ENCODE peak calls at places on chromosomes 2 and 18, in six cellular contexts. E is cardiac muscle cell, A is upper lobe of left lung, Z is PC-3, G is DND-41, Q is kidney. W is an unnamed sample. For H3K9me3, the result is how much of the 10 kb centered on the place peaks cover.

GRCh38 chr18:26073742-26074141 is 16.7 kb downstream of the SS18 start:
- DNase-seq in Z (peak), A (no peak), E (peak), G (no peak), Q (no peak), W (no peak)

GRCh38 chr2:203077458-203077857 is 62.8 kb downstream of the NBEAL1 start:
- DNase-seq in G (no peak), Z (peak), A (no peak), E (peak), Q (no peak), W (no peak)

GRCh38 chr2:127220102-127220806 is at the start of gene CYP27C1:
- DNase-seq in E (peak), Z (no peak), G (no peak), A (peak), Q (no peak), W (no peak)

GRCh38 chr18:74498712-74499629 is 2.8 kb downstream of the CNDP2 start:
- DNase-seq in Z (no peak), E (no peak), G (peak), Q (peak), A (no peak), W (peak)

GRCh38 chr2:182318466-182319309 is 108.1 kb downstream of the PDE1A start:
- DNase-seq in Z (no peak), G (no peak), A (no peak), E (peak), Q (no peak), W (no peak)

GRCh38 chr2:34475141-34475540 is 876.0 kb upstream of the FAM98A start:
- DNase-seq in Z (no peak), G (no peak), Q (no peak), A (no peak), E (no peak), W (no peak)

GRCh38 chr2:143581989-143582719 is 452.9 kb downstream of the ARHGAP15 start:
- DNase-seq in E (peak), Z (peak), A (no peak), Q (no peak), G (no peak), W (no peak)

GRCh38 chr2:171056307-171056706 is 104.4 kb downstream of the TLK1 start:
- DNase-seq in Z (no peak), G (no peak), A (no peak), E (peak), Q (no peak), W (no peak)

GRCh38 chr2:120346667-120347358 is 877 bp downstream of the INHBB start:
- DNase-seq in G (no peak), Q (peak), A (no peak), E (peak), Z (no peak), W (no peak)

GRCh38 chr2:30136729-30137444 is 9.9 kb upstream of the YPEL5 start:
- DNase-seq in E (no peak), G (no peak), A (no peak), Z (peak), Q (no peak), W (no peak)

GRCh38 chr2:43221660-43222471 is 4.5 kb downstream of the ZFP36L2 start:
- DNase-seq in Q (peak), Z (peak), E (peak), G (peak), A (peak), W (peak)

GRCh38 chr2:71609958-71610357 is 156.6 kb downstream of the DYSF start:
- DNase-seq in Z (peak), E (peak), A (no peak), G (no peak), Q (no peak), W (no peak)

GRCh38 chr2:227657204-227657845 is 9.3 kb upstream of the SCYGR5 start:
- DNase-seq in E (peak), Z (no peak), Q (no peak), G (no peak), A (no peak), W (no peak)

GRCh38 chr2:86068098-86069047 is 37.3 kb downstream of the POLR1A start:
- DNase-seq in Z (no peak), G (peak), Q (no peak), A (no peak), E (no peak), W (no peak)

GRCh38 chr18:11994708-11995444 is 13.6 kb downstream of the IMPA2 start:
- DNase-seq in A (no peak), E (no peak), G (no peak), Z (peak), Q (peak), W (no peak)

GRCh38 chr2:132909427-132909826 is 239.4 kb upstream of the LYPD1 start:
- DNase-seq in E (peak), G (no peak), Q (no peak), A (no peak), Z (peak), W (no peak)

GRCh38 chr2:108593547-108594098 is 59.4 kb downstream of the LIMS1 start:
- DNase-seq in E (peak), G (no peak), Z (peak), A (no peak), Q (no peak), W (no peak)

GRCh38 chr2:175834472-175834871 is 167.6 kb downstream of the LNPK start:
- DNase-seq in A (no peak), Z (no peak), Q (no peak), E (no peak), G (no peak), W (no peak)

GRCh38 chr18:25830787-25831186 is 259.6 kb downstream of the SS18 start:
- DNase-seq in A (no peak), G (no peak), Z (no peak), E (peak), Q (no peak), W (no peak)

GRCh38 chr2:218569038-218569431 is 396 bp downstream of the CNOT9 start:
- DNase-seq in E (peak), G (no peak), Z (peak), A (peak), Q (peak), W (peak)

GRCh38 chr18:32470136-32470712 is 458 bp downstream of the GAREM1 start:
- DNase-seq in G (no peak), E (peak), Z (no peak), A (no peak), Q (peak), W (peak)

GRCh38 chr2:46042711-46043110 is 254.5 kb upstream of the EPAS1 start:
- DNase-seq in Q (no peak), E (no peak), Z (no peak), A (no peak), G (no peak), W (no peak)

GRCh38 chr2:101975171-101975870 is 16.4 kb upstream of the IL1R2 start:
- DNase-seq in Z (no peak), A (no peak), Q (no peak), G (no peak), E (no peak), W (no peak)

GRCh38 chr2:68739261-68740183 is 4.9 kb downstream of the ARHGAP25 start:
- DNase-seq in E (no peak), A (no peak), Q (no peak), G (no peak), Z (no peak), W (no peak)

GRCh38 chr2:118853647-118854367 is 6.4 kb upstream of the EN1 start:
- DNase-seq in G (no peak), E (no peak), Q (no peak), A (peak), Z (no peak), W (no peak)

GRCh38 chr2:118856330-118856977 is 9.0 kb upstream of the EN1 start:
- DNase-seq in A (no peak), G (no peak), Q (no peak), Z (no peak), E (no peak), W (peak)

GRCh38 chr2:118855451-118856279 is 8.2 kb upstream of the EN1 start:
- DNase-seq in E (peak), A (peak), Z (peak), Q (peak), G (no peak), W (peak)

GRCh38 chr2:118853129-118853640 is 5.7 kb upstream of the EN1 start:
- DNase-seq in E (no peak), G (no peak), Z (no peak), Q (no peak), A (peak), W (no peak)

DNA sequence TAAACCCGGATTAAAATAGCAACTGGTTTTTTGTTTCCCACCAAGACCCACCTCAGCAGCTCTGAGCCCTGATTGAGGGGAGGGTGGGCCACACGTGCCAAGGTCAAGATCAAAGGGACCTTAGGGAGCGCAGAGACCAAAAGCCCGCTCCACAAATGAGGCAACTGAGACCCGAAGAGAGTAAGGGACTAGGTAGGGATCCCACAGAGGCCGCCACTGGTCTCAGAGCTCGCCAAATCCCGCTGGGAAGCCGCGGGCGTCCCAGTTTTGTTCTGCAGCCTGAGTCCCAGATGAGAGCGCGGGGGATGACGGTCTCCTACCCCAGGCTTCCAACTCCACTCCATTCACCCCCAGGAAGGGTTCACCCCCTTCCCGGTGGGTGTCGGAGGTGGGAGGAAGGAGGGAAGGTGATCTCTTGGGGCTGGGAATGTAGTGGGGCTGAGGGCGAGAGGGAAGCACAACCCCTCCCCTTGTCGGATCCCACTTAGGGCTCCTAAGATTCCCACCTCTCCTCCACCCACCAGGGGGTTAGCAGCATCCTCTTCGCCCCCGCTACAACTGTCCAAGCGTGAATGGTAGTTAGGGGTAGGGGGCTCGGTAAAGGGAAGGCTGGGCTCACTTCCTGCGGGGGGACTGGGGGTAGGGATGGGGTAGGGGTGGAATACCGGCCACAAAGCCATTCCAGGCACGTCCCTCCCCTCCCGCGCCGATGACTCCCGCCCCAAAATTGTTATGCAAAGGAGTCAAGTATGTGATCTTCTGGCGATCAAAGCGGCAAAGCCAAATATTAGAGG is 7.3 kb upstream of the EN1 start:
- DNase-seq in Q (no peak), Z (no peak), A (no peak), G (no peak), E (no peak), W (no peak)
- H3K4me3 ChIP-seq in Q (no peak), Z (peak), A (peak), G (no peak), E (peak), W (no peak)

GRCh38 chr2:24632175-24632574 is 141.1 kb downstream of the NCOA1 start:
- DNase-seq in G (no peak), A (no peak), Q (no peak), Z (no peak), E (no peak), W (no peak)

GRCh38 chr2:24625728-24626484 is 134.9 kb downstream of the NCOA1 start:
- DNase-seq in Q (no peak), A (no peak), G (no peak), E (no peak), Z (no peak), W (no peak)

GRCh38 chr2:24623535-24623934 is 132.5 kb downstream of the NCOA1 start:
- DNase-seq in Z (no peak), E (no peak), A (no peak), Q (no peak), G (no peak), W (no peak)

DNA sequence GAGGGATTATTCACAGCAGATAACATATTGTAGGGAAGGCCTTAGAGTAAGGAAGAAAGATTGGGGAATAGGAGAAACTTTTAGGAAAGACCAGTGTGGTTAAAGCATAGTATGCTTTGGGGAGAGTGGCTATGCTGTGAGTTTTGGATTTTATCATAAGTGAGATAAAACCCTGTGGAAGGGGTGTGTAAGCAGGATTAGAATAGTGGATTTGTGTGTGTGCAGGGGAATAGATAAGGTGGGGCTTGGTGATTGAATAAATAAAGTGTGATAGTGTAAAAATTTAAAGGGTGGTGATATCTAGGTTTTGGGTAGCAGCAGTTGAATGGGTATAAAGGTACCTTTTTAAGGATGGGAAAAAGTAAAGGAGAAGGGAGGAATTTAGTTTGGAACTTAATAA is 137.7 kb downstream of the NCOA1 start:
- DNase-seq in E (no peak), G (no peak), Z (no peak), Q (no peak), A (no peak), W (no peak)
- H3K9me3 ChIP-seq in E (under half), G (under half), Z (under half), Q (under half), A (under half), W (under half)

DNA sequence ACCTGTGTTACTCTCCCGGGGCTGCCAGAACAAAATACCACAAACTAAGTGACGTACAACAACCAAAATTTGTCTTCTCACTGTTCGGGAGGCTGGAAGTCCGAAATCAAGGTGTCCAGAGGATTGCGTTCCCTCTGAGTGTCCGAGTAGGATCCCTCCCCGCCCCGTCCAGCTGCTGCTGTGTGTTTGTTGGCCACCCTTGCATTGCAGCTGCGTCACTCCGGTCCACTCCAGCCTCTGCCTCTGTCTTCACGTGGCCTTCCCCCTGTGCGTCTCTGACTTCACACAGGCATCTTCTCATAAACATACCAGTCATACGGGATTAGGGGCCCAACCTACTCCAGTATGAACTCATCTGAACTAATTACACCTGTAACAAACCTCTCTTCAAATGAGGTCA is 251.8 kb upstream of the SMIM21 start:
- DNase-seq in E (peak), G (no peak), Q (no peak), A (no peak), Z (no peak), W (no peak)
- H3K4me3 ChIP-seq in E (no peak), G (no peak), Q (no peak), A (no peak), Z (no peak), W (no peak)

GRCh38 chr2:239776441-239777033 is 248.6 kb downstream of the NDUFA10 start:
- DNase-seq in E (no peak), Z (no peak), Q (no peak), G (no peak), A (no peak), W (no peak)
- H3K9me3 ChIP-seq in E (under half), Z (under half), Q (under half), G (under half), A (under half), W (under half)

DNA sequence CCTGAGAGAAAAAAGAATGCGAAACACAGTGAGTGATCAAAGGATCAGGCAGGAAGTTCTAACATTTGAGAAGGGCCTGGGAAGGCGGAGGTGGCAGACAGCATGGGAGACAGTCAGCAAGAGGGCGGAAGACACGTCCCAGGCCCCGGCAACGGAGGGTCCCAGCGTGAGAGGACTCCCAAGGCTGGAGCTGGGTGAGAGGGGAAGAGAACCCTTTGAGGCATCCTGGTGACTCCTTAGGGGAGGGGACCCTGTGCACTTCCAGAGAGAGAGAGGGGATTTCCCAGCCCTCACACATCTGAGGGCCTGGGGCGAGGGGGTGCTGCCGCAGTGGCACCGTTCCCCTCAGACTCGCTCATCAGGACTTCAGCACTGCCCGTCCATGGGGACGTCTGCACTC is 133.4 kb downstream of the RTP5 start:
- DNase-seq in E (no peak), G (no peak), Q (no peak), Z (no peak), A (peak), W (no peak)
- H3K4me3 ChIP-seq in E (no peak), G (no peak), Q (no peak), Z (no peak), A (no peak), W (no peak)

DNA sequence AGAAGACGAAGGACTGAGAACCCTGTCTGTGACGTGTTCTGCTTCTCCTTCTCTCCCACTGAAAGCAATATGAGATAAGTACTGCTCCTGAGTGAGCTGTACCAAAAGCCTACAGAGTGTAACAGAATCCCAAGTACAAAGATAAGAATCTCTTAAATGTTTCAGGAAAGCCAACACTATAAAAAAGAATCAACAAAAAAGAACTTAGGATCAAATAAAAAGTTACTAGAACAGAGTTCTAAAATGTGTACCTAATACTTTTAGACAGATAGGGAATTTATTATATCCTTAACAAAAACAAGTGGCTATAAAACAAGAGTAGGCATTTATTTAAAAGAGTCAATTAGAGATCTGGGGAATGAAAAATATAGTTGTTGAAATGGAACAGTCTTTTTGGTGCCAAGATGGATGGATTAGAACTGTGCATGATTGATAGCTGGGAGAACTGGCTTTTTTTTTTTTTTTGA is 49.0 kb downstream of the NCOA1 start:
- DNase-seq in Z (peak), A (no peak), E (no peak), G (no peak), Q (no peak), W (no peak)
- H3K9me3 ChIP-seq in Z (under half), A (under half), E (under half), G (under half), Q (under half), W (under half)